ENCODE peak calls at places on chromosomes 4 and X, in nine cellular contexts. R, U, N, C, O, E, H, M and I are unnamed samples.

GRCh38 chr4:54566608-54567007 is 91.1 kb upstream of the KIT start:
- DNase-seq in R (no peak), U (no peak), N (no peak), C (no peak), O (no peak), E (no peak), H (no peak), M (no peak), I (no peak)

GRCh38 chr4:95505149-95505548 is 43.6 kb downstream of the UNC5C start:
- DNase-seq in R (no peak), U (no peak), N (no peak), C (peak), O (no peak), E (no peak), H (no peak), M (no peak), I (no peak)

GRCh38 chrX:107204063-107204605 is 2.1 kb downstream of the NUP62CL start:
- DNase-seq in R (no peak), U (no peak), N (no peak), C (no peak), O (no peak), E (no peak), H (no peak), M (no peak), I (no peak)

GRCh38 chrX:99384594-99385374 is 1025.3 kb downstream of the PCDH19 start:
- DNase-seq in R (no peak), U (no peak), N (no peak), C (no peak), O (no peak), E (no peak), H (no peak), M (no peak), I (no peak)

GRCh38 chr4:119016636-119017035 is 119.0 kb upstream of the MYOZ2 start:
- DNase-seq in R (no peak), U (no peak), N (no peak), C (peak), O (no peak), E (no peak), H (no peak), M (no peak), I (no peak)

GRCh38 chr4:139054791-139055376 is 39.3 kb downstream of the NOCT start:
- DNase-seq in R (no peak), U (no peak), N (no peak), C (no peak), O (no peak), E (no peak), H (no peak), M (no peak), I (no peak)

GRCh38 chrX:75483935-75484334 is 38.9 kb downstream of the ZDHHC15 start:
- DNase-seq in R (no peak), U (no peak), N (no peak), C (no peak), O (no peak), E (no peak), H (no peak), M (no peak), I (no peak)

GRCh38 chr4:23930750-23931488 is 41.1 kb upstream of the PPARGC1A start:
- DNase-seq in R (no peak), U (no peak), N (peak), C (no peak), O (no peak), E (no peak), H (peak), M (no peak), I (no peak)

GRCh38 chr4:11596989-11597388 is 168.3 kb upstream of the HS3ST1 start:
- DNase-seq in R (no peak), U (no peak), N (no peak), C (no peak), O (no peak), E (no peak), H (no peak), M (no peak), I (no peak)

GRCh38 chr4:8247047-8247930 is 22.3 kb upstream of the HTRA3 start:
- DNase-seq in R (no peak), U (no peak), N (peak), C (no peak), O (no peak), E (no peak), H (no peak), M (peak), I (no peak)

GRCh38 chrX:9526965-9527364 is 62.1 kb downstream of the TBL1X start:
- DNase-seq in R (no peak), U (no peak), N (no peak), C (no peak), O (no peak), E (no peak), H (no peak), M (no peak), I (no peak)

GRCh38 chrX:24561121-24561520 is 86.0 kb downstream of the PCYT1B start:
- DNase-seq in R (peak), U (no peak), N (no peak), C (no peak), O (no peak), E (no peak), H (no peak), M (no peak), I (no peak)

GRCh38 chrX:136961594-136962135 is 72.1 kb downstream of the GPR101 start:
- DNase-seq in R (no peak), U (no peak), N (no peak), C (peak), O (no peak), E (no peak), H (peak), M (no peak), I (no peak)

GRCh38 chr4:122146652-122147051 is 5.5 kb upstream of the BLTP1 start:
- DNase-seq in R (no peak), U (no peak), N (no peak), C (no peak), O (no peak), E (no peak), H (no peak), M (no peak), I (no peak)

GRCh38 chrX:107485019-107485418 is 35.6 kb downstream of the FRMPD3 start:
- DNase-seq in R (peak), U (no peak), N (no peak), C (peak), O (no peak), E (no peak), H (no peak), M (no peak), I (no peak)

GRCh38 chr4:1512081-1512737 is 106.0 kb upstream of the NKX1-1 start:
- DNase-seq in R (no peak), U (peak), N (peak), C (no peak), O (no peak), E (no peak), H (no peak), M (peak), I (no peak)

GRCh38 chr4:1511441-1512041 is 105.3 kb upstream of the NKX1-1 start:
- DNase-seq in R (no peak), U (peak), N (peak), C (peak), O (no peak), E (peak), H (peak), M (peak), I (no peak)

GRCh38 chr4:1513936-1514483 is 107.8 kb upstream of the NKX1-1 start:
- DNase-seq in R (no peak), U (no peak), N (no peak), C (no peak), O (no peak), E (no peak), H (no peak), M (no peak), I (no peak)

GRCh38 chr4:1514612-1515011 is 108.4 kb upstream of the NKX1-1 start:
- DNase-seq in R (no peak), U (no peak), N (no peak), C (no peak), O (no peak), E (no peak), H (no peak), M (no peak), I (no peak)

DNA sequence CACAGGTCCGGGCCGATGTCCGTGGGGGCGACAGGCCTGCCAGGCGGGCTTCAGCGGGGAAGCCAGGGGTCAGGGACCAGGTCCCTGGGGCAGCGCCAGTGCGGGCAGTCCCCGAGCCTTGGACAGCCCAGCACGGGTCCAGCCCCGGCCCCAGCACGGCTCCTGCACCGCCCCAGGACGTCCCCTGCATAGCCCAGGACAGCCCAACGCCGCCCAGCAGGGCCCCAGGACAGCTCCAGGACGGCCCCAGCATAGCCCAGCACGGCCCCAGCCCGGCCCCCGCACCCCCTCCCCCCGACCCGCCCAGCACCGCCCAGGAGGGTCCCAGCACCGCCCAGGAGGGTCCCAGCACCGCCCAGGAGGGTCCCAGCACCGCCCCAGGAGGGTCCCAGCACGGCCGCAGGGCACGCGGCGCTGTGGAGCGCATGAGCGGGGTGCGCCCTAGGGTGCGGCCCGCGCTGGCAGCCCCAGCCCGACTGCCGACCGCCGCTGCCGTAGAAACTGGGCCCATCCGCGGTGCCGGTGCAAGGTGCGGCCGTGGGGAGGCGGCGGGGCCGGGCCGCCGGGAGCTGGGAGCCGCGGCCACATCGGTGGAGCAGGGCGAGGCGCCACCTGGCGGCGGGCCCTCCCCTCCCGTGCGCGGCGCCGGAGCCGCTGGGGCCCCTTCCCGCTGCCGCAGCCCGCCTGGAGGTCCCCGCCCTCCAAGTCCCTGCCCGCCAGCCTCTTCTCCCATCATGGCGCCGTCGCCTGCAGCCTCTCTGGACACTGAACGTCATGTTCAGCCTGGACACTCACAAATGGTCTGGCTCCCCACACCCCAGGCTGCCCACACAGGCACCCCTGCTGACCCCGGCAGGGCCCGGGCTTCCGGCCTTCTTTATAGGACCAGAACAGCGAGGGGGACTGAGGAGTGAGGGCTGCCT is 106.8 kb upstream of the NKX1-1 start:
- DNase-seq in R (no peak), U (peak), N (peak), C (no peak), O (peak), E (peak), H (no peak), M (peak), I (no peak)
- TF ChIP-seq CTCF in R (no peak), U (peak), N (peak), C (peak), O (peak), E (no peak), H (peak), M (peak), I (peak)

DNA sequence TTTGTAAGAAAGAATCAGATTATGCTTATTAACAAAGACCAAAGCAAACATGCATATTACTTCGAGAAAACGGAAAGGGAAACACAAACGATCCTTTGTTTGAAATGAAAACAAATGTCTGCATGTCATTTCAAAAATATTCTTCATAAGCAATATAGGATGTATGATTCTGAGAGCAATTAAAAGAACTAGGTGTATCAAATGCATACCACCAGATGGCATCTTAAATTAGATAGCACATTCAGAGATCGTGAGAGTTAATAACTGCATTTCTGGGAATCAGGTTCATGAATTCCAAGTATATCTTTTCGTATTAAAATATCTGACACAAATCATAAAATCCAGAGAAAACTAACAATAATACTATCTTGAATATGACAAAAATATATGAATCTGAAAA is 159.5 kb downstream of the PPP3CA start:
- DNase-seq in R (peak), U (no peak), N (no peak), C (no peak), O (no peak), E (no peak), H (no peak), M (no peak), I (no peak)
- TF ChIP-seq CTCF in R (peak), U (no peak), N (peak), C (no peak), O (no peak), E (no peak), H (no peak), M (no peak), I (peak)

DNA sequence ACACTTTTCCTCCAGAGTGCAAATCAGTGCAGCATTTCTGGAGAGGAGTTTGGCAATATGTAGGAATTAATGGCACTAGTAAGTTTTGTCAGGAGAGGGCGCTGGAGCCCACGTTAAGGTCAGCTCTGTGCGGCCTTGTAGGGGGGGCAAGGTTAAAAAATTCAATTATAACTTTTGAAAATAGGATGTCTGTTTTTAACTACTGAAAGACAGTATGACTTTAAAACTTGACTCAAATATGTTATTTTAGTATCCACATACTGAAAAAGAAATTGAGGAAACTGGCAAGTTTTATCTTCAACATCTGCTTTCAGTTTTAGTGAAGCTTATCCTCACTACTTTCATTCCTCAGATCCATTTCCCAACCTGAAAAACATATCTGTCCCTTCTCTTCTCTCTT is 30.9 kb upstream of the HSD17B13 start:
- DNase-seq in R (peak), U (no peak), N (peak), C (peak), O (no peak), E (no peak), H (peak), M (no peak), I (no peak)
- TF ChIP-seq CTCF in R (peak), U (no peak), N (peak), C (peak), O (peak), E (no peak), H (peak), M (peak), I (peak)

GRCh38 chr4:87720094-87720691 is 70.1 kb downstream of the DMP1 start:
- DNase-seq in R (no peak), U (no peak), N (no peak), C (no peak), O (no peak), E (no peak), H (no peak), M (no peak), I (no peak)
- TF ChIP-seq CTCF in R (no peak), U (no peak), N (no peak), C (no peak), O (no peak), E (no peak), H (no peak), M (no peak), I (no peak)

GRCh38 chr4:99201687-99202086 is 17.4 kb downstream of the ADH6 start:
- DNase-seq in R (no peak), U (no peak), N (no peak), C (peak), O (no peak), E (no peak), H (no peak), M (no peak), I (no peak)
- TF ChIP-seq CTCF in R (peak), U (no peak), N (peak), C (no peak), O (no peak), E (no peak), H (peak), M (no peak), I (no peak)

GRCh38 chrX:133989993-133990392 is 4.6 kb upstream of the GPC3 start:
- DNase-seq in R (no peak), U (no peak), N (no peak), C (no peak), O (no peak), E (no peak), H (no peak), M (no peak), I (no peak)

GRCh38 chrX:133987188-133987587 is 1.8 kb upstream of the GPC3 start:
- DNase-seq in R (no peak), U (no peak), N (no peak), C (no peak), O (no peak), E (no peak), H (no peak), M (no peak), I (no peak)

GRCh38 chrX:133991814-133992213 is 6.4 kb upstream of the GPC3 start:
- DNase-seq in R (no peak), U (no peak), N (no peak), C (no peak), O (no peak), E (no peak), H (no peak), M (no peak), I (no peak)

GRCh38 chrX:133988010-133988409 is 2.6 kb upstream of the GPC3 start:
- DNase-seq in R (no peak), U (no peak), N (no peak), C (no peak), O (no peak), E (no peak), H (no peak), M (no peak), I (no peak)

GRCh38 chrX:133989491-133989890 is 4.1 kb upstream of the GPC3 start:
- DNase-seq in R (no peak), U (no peak), N (no peak), C (no peak), O (no peak), E (no peak), H (no peak), M (no peak), I (no peak)
- TF ChIP-seq CTCF in R (no peak), U (no peak), N (no peak), C (no peak), O (no peak), E (no peak), H (no peak), M (no peak), I (no peak)